ENCODE peak calls at places on chromosomes 5 and 9, in four cellular contexts. W, H, M and C are unnamed samples.
A peak's percentile ranks its signal among the peaks of the same experiment; 100 is the strongest.

GRCh38 chr9:99389087-99390033 is 167.3 kb downstream of the SEC61B start:
- DNase-seq in W (no peak), H (no peak), M (no peak), C (peak; percentile 15)

GRCh38 chr5:145806923-145807322 is 28.2 kb downstream of the PRELID2 start:
- DNase-seq in W (no peak), H (no peak), M (no peak), C (no peak)

GRCh38 chr5:176364765-176365662 is at the start of gene ARL10:
- DNase-seq in W (no peak), H (peak; percentile 91), M (no peak), C (no peak)

GRCh38 chr5:161105563-161105962 is 253.6 kb upstream of the ATP10B start:
- DNase-seq in W (no peak), H (no peak), M (no peak), C (no peak)

GRCh38 chr5:67063791-67064190 is 132.8 kb downstream of the CD180 start:
- DNase-seq in W (no peak), H (no peak), M (no peak), C (no peak)

GRCh38 chr5:72599519-72600400 is 92.5 kb upstream of the ZNF366 start:
- DNase-seq in W (no peak), H (no peak), M (no peak), C (no peak)

GRCh38 chr5:61768692-61769281 is 436.7 kb downstream of the ZSWIM6 start:
- DNase-seq in W (no peak), H (peak; percentile 31), M (no peak), C (no peak)

GRCh38 chr5:143219696-143220095 is 183.8 kb downstream of the NR3C1 start:
- DNase-seq in W (no peak), H (no peak), M (no peak), C (no peak)

GRCh38 chr5:26482817-26483375 is 555.5 kb downstream of the CDH9 start:
- DNase-seq in W (peak; percentile 41), H (peak; percentile 63), M (no peak), C (peak; percentile 53)

GRCh38 chr5:153658606-153659005 is 168.1 kb downstream of the GRIA1 start:
- DNase-seq in W (no peak), H (no peak), M (no peak), C (no peak)

GRCh38 chr9:133323991-133324703 is 11.8 kb downstream of the SURF6 start:
- DNase-seq in W (peak; percentile 7), H (no peak), M (peak; percentile 30), C (no peak)

GRCh38 chr5:23994581-23995370 is 487.4 kb downstream of the PRDM9 start:
- DNase-seq in W (no peak), H (no peak), M (no peak), C (no peak)

GRCh38 chr5:135262364-135262763 is 136.7 kb downstream of the MACROH2A1 start:
- DNase-seq in W (no peak), H (no peak), M (no peak), C (no peak)

GRCh38 chr9:97502222-97502983 is 937 bp downstream of the TMOD1 start:
- DNase-seq in W (no peak), H (no peak), M (no peak), C (no peak)

GRCh38 chr5:172078726-172079345 is 72.4 kb upstream of the FBXW11 start:
- DNase-seq in W (peak; percentile 56), H (no peak), M (peak; percentile 59), C (no peak)

GRCh38 chr5:177036443-177036842 is 13.9 kb downstream of the ZNF346 start:
- DNase-seq in W (no peak), H (no peak), M (no peak), C (no peak)

GRCh38 chr5:165209101-165209727 is 1703.8 kb downstream of the MAT2B start:
- DNase-seq in W (no peak), H (peak; percentile 30), M (no peak), C (no peak)

GRCh38 chr5:41071975-41072374 is 833 bp upstream of the MROH2B start:
- DNase-seq in W (no peak), H (no peak), M (no peak), C (no peak)

GRCh38 chr5:143674469-143674786 is 137.5 kb upstream of the HMHB1 start:
- DNase-seq in W (no peak), H (no peak), M (no peak), C (no peak)

GRCh38 chr5:16934669-16935068 is 1.4 kb downstream of the MYO10 start:
- DNase-seq in W (no peak), H (no peak), M (no peak), C (no peak)

GRCh38 chr5:179160584-179160983 is 100.4 kb downstream of the ZNF354C start:
- DNase-seq in W (no peak), H (no peak), M (peak; percentile 7), C (no peak)

DNA sequence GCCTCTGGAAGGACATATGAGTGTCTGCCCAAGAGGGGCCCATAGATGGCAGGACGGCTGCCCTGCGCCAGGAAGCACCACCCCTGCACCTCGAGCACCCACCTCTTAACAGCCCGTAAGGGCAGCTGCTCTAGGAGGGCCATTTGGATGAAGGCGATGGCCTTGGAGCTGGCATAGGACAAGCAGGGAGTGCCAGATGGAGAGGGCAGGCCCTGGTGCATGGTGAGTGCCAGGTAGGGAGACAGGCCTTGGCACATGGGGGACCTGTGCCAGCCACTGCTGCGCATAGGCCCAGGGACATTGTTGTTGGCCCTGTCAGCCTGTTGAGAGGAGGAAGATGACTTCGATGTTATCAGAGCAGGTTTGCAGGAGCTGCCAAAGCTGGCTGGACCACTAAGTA is 134.2 kb downstream of the SLC25A46 start:
- DNase-seq in W (no peak), H (no peak), M (no peak), C (no peak)
- H3K9me3 ChIP-seq in W (no peaks in the 10 kb centered on the region), H (no peaks in the 10 kb centered on the region), M (no peaks in the 10 kb centered on the region), C (no peaks in the 10 kb centered on the region)

GRCh38 chr9:101353683-101354082 is 31.1 kb downstream of the BAAT start:
- DNase-seq in W (no peak), H (no peak), M (no peak), C (no peak)
- H3K4me1 ChIP-seq in W (no peaks in the 10 kb centered on the region), H (no peaks in the 10 kb centered on the region), M (no peaks in the 10 kb centered on the region), C (no peaks in the 10 kb centered on the region)

GRCh38 chr5:157652377-157652692 is at the start of gene SOX30:
- DNase-seq in W (no peak), H (no peak), M (no peak), C (no peak)

GRCh38 chr5:157659886-157660660 is 7.8 kb upstream of the SOX30 start:
- DNase-seq in W (no peak), H (no peak), M (no peak), C (no peak)

GRCh38 chr5:157651623-157652376 is 438 bp downstream of the SOX30 start:
- DNase-seq in W (peak; percentile 38), H (no peak), M (peak; percentile 79), C (peak; percentile 53)

GRCh38 chr5:157657516-157657915 is 5.3 kb upstream of the SOX30 start:
- DNase-seq in W (no peak), H (no peak), M (no peak), C (no peak)
- H3K9me3 ChIP-seq in W (no peaks in the 10 kb centered on the region), H (peaks cover 8% of the 10 kb centered on the region), M (no peaks in the 10 kb centered on the region), C (peaks cover 44% of the 10 kb centered on the region)

GRCh38 chr9:89519393-89519805 is 21.5 kb upstream of the SEMA4D start:
- DNase-seq in W (peak; percentile 52), H (no peak), M (no peak), C (peak; percentile 72)
- H3K4me1 ChIP-seq in W (peaks cover 29% of the 10 kb centered on the region), H (peaks cover 2% of the 10 kb centered on the region), M (no peaks in the 10 kb centered on the region), C (peaks cover 32% of the 10 kb centered on the region)

DNA sequence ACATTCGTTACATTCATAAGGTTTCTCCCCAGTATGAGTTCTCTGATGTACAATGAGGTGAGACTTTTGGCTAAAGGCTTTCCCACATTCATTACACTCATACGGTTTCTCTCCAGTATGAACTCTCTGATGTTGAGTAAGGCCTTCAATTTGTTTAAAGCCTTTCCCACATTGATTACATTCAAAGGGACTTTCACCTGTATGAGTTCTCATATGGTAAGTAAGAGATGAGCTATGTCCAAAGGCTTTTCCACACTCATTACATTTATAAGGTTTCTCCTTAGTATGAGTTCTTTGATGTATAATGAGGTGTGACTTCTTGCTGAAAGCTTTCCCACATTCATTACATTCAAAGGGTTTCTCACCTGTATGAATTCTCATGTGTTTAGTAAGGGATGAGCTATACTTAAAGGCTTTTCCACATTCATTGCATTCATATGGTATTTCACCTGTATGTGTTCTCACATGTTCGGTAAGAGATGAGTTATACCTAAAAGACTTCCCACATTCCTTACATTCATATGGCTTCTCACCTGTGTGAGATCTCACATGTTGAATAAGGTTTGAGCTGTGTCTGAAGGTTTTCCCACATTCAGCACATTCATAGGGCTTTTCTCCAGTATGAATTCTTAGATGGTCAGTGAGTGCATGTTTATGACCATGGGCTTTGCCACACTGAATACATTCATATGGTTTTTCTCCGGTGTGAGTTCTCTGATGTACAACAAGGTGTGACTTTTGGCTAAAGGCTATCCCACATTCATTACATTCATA is 13.5 kb downstream of the ZFP37 start:
- DNase-seq in W (no peak), H (no peak), M (no peak), C (no peak)
- H3K9me3 ChIP-seq in W (peaks cover 95% of the 10 kb centered on the region), H (peaks cover 54% of the 10 kb centered on the region), M (peaks cover 70% of the 10 kb centered on the region), C (peaks cover 48% of the 10 kb centered on the region)

GRCh38 chr5:93607367-93608258 is 24.6 kb downstream of the NR2F1 start:
- DNase-seq in W (peak; percentile 43), H (peak; percentile 64), M (no peak), C (peak; percentile 88)

GRCh38 chr5:93611510-93611899 is 28.5 kb downstream of the NR2F1 start:
- DNase-seq in W (no peak), H (no peak), M (no peak), C (no peak)

GRCh38 chr5:93611900-93612898 is 29.2 kb downstream of the NR2F1 start:
- DNase-seq in W (peak; percentile 34), H (peak; percentile 66), M (no peak), C (peak; percentile 13)

GRCh38 chr5:93610581-93611167 is 27.7 kb downstream of the NR2F1 start:
- DNase-seq in W (no peak), H (no peak), M (no peak), C (no peak)

DNA sequence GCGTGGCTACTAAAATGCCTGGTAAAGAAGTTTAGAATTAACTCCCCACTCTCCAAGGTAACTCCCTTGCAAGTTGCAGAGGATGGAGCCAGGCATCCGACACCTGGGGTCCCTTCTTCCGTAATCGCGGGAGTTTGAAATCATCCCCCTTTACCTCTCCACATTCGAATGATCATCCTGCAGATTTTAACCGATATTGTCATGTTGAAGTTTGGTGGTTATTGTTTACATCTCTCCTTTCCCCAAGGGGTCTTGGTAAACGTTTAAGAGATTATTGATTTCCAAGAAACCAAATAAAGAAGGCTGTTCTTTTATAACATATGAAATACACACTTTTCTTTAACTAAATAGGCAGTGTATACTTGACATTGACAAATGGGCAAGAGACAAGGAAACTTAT is 26.7 kb downstream of the NR2F1 start:
- DNase-seq in W (no peak), H (no peak), M (no peak), C (no peak)
- H3K4me1 ChIP-seq in W (no peaks in the 10 kb centered on the region), H (peaks cover 13% of the 10 kb centered on the region), M (peaks cover 14% of the 10 kb centered on the region), C (peaks cover 21% of the 10 kb centered on the region)

GRCh38 chr5:62982348-62982747 is 403.7 kb downstream of the LRRC70 start:
- DNase-seq in W (no peak), H (no peak), M (no peak), C (no peak)

GRCh38 chr5:62980884-62981283 is 402.3 kb downstream of the LRRC70 start:
- DNase-seq in W (no peak), H (no peak), M (no peak), C (no peak)

DNA sequence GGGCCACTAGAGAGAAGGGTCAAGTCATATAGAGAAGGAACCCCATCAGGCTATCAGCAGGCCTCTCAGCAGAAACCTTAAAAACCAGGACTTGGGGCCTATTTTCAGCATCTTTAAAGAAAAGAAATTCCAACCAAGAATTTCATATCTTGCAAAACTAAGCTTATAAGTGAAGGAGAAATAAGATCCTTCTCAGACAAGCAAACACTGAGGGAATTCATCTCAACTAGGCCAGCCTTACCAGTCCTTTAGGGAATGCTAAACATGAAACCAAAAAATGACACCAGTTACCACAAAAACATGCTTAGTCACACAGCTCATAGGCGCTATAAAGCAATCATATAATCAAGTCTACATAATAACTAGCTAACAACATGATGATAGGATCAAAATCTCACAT is 407.1 kb downstream of the LRRC70 start:
- DNase-seq in W (no peak), H (no peak), M (no peak), C (no peak)
- H3K9me3 ChIP-seq in W (no peaks in the 10 kb centered on the region), H (peaks cover 9% of the 10 kb centered on the region), M (no peaks in the 10 kb centered on the region), C (no peaks in the 10 kb centered on the region)